ENCODE peak calls at places on chromosomes 7 and 10, in eight cellular contexts. D is A549, F is ovary, S is K562, W is SK-N-SH, G is stomach, Q is upper lobe of left lung, Y is transverse colon. A is an unnamed sample. For H3K4me1, the result is how much of the 10 kb centered on the place peaks cover.

GRCh38 chr10:11578802-11579255 is 32.6 kb downstream of the USP6NL start:
- DNase-seq in Q (no peak), W (no peak), S (no peak), D (no peak), Y (no peak), F (no peak), G (no peak), A (no peak)

GRCh38 chr7:74148491-74148890 is 25.7 kb upstream of the EIF4H start:
- DNase-seq in S (no peak), Q (no peak), Y (no peak), D (no peak), F (no peak), G (no peak), W (no peak), A (no peak)

GRCh38 chr7:514651-515598 is 4.7 kb downstream of the PDGFA start:
- DNase-seq in S (no peak), D (no peak), G (peak), W (no peak), Y (peak), Q (peak), F (no peak), A (no peak)

GRCh38 chr7:114976666-114977065 is 54.8 kb downstream of the MDFIC start:
- DNase-seq in F (no peak), Q (no peak), G (no peak), D (no peak), W (no peak), S (no peak), Y (no peak), A (no peak)

GRCh38 chr10:101174319-101174718 is 43.2 kb downstream of the TLX1 start:
- DNase-seq in Q (no peak), W (no peak), F (no peak), S (no peak), D (no peak), G (no peak), Y (no peak), A (no peak)

GRCh38 chr7:116583653-116584052 is 58.8 kb downstream of the CAV1 start:
- DNase-seq in W (no peak), S (no peak), G (no peak), D (no peak), Q (no peak), Y (no peak), F (no peak), A (no peak)

GRCh38 chr10:125977206-125977605 is 80.8 kb downstream of the FANK1 start:
- DNase-seq in Y (no peak), F (no peak), Q (no peak), D (no peak), S (peak), G (no peak), W (no peak), A (no peak)

GRCh38 chr10:130013938-130014733 is 50.1 kb upstream of the EBF3 start:
- DNase-seq in W (no peak), Y (no peak), Q (peak), F (no peak), G (no peak), S (no peak), D (no peak), A (peak)

GRCh38 chr10:58818889-58819288 is 306.2 kb downstream of the BICC1 start:
- DNase-seq in Q (no peak), Y (no peak), S (no peak), F (no peak), W (no peak), D (no peak), G (no peak), A (no peak)

GRCh38 chr7:317643-318405 is 27.9 kb downstream of the FOXL3 start:
- DNase-seq in W (peak), Q (peak), Y (no peak), G (no peak), F (no peak), S (no peak), D (no peak), A (no peak)

GRCh38 chr10:102313221-102313896 is 68.0 kb downstream of the GBF1 start:
- DNase-seq in S (no peak), G (no peak), D (no peak), W (no peak), Q (no peak), F (no peak), Y (no peak), A (peak)

GRCh38 chr10:59880976-59881510 is 25.3 kb downstream of the CCDC6 start:
- DNase-seq in G (no peak), F (no peak), W (no peak), Q (no peak), S (peak), D (no peak), Y (no peak), A (no peak)

GRCh38 chr10:18144928-18145327 is 4.7 kb downstream of the CACNB2 start:
- DNase-seq in D (no peak), G (no peak), Y (peak), S (no peak), F (peak), W (peak), Q (no peak), A (no peak)

GRCh38 chr10:133280391-133281059 is 3.9 kb upstream of the ADAM8 start:
- DNase-seq in D (no peak), S (no peak), W (no peak), Q (peak), G (no peak), Y (no peak), F (no peak), A (no peak)

GRCh38 chr10:89929282-89930026 is 228.1 kb downstream of the KIF20B start:
- DNase-seq in W (no peak), Q (no peak), D (no peak), G (no peak), S (no peak), F (no peak), Y (no peak), A (no peak)

GRCh38 chr7:30911133-30911532 is 520 bp upstream of the AQP1 start:
- DNase-seq in W (no peak), G (no peak), Q (no peak), D (no peak), Y (no peak), S (no peak), F (no peak), A (no peak)
- H3K4me1 ChIP-seq in W (half or more), G (under half), Q (half or more), D (under half), Y (under half), S (half or more), F (under half), A (half or more)

DNA sequence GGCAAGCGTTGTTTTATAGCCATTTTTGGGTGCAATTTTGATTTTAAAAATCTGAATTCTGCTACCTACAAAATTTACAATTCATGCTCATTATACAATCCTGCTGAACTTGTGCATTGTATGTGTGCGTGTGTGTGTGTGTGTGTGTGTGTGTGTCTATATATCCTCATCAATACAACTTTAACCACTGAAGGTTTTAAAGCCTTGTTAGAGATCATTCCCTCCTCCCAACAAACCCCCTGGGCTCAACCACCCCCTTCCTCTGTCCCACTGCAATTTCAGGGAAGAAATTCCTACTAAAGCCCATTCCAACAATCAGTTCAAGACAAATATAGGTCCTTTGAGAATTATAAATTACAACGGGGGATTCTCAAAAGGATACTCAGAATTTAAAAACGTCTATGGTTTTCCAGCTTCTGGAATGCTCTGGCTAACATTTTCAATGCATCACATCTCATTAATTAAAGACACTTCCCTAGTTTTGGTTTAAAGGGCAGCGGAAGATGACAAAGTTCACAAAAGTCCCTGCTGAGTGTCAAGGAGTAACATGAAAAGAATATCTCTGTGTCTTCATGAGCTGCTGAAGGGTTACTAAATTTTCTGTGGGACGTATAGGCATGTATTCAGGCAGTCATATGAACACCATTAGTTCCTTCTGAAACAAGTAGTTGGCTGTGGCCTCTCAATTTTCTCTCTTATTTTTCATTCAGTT is 862 bp upstream of the SEMA3A start:
- DNase-seq in Y (no peak), S (no peak), W (no peak), Q (no peak), D (no peak), F (no peak), G (no peak), A (no peak)
- TF ChIP-seq EP300 in Y (no peak), S (no peak), W (no peak), Q (no peak), D (no peak), F (no peak), G (no peak), A (no peak)

GRCh38 chr7:90736968-90737939 is 141.1 kb downstream of the CDK14 start:
- DNase-seq in F (no peak), S (no peak), W (no peak), G (no peak), Q (no peak), D (no peak), Y (peak), A (no peak)

GRCh38 chr7:90739731-90740130 is 143.6 kb downstream of the CDK14 start:
- DNase-seq in W (no peak), F (no peak), Y (no peak), S (no peak), D (no peak), Q (no peak), G (no peak), A (no peak)

GRCh38 chr7:90738249-90738648 is 142.1 kb downstream of the CDK14 start:
- DNase-seq in Q (no peak), D (no peak), W (no peak), S (no peak), F (no peak), Y (no peak), G (no peak), A (no peak)

GRCh38 chr7:90743626-90744025 is 147.5 kb downstream of the CDK14 start:
- DNase-seq in Y (no peak), F (no peak), Q (no peak), G (no peak), D (no peak), S (no peak), W (no peak), A (no peak)

GRCh38 chr7:90740364-90740763 is 144.2 kb downstream of the CDK14 start:
- DNase-seq in D (no peak), F (no peak), W (no peak), Y (no peak), S (no peak), G (no peak), Q (no peak), A (no peak)
- H3K4me1 ChIP-seq in D (under half), F (under half), W (under half), Y (under half), S (under half), G (under half), Q (under half), A (under half)

DNA sequence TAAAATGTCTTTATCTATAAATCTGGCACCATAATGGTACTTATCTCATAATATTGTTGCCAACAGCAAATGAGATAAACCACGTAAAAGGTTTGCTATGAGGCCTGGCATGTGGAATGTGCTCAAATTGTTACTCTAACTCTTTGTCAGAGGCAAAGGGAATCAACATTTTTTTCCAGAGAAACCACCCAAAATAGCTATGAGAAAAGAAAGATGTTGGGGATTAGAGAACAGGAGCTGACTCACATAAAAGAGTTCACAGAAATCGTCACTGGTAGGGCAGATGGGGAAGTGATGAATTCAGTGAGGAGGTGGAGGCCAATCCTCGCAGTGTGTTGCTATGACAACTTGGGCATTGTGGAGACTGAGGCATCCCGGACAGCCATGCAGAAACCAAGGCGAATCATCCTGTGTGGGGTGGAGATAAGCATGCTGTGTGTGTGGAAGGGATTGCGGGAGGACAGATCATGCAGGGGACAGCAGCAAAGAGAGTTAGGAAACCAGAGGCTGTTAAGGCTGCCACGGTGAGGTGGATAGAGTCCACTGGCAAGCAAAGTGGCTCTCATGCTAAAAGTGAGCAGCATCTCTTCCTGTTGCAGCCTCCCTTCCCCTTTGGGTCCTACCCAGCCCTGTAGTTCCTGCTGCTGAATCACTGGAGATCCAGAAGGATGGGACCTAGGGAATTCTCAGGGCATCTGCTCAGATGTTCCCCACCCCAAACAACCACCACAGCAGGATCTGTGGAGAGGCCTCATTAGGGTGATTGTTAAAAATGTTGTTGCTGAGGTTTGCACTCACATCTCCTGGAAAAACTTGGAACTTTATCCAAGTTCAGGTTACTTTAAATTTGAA is 103.9 kb downstream of the CUBN start:
- DNase-seq in G (no peak), F (no peak), W (peak), S (peak), Y (peak), D (no peak), Q (no peak), A (peak)
- TF ChIP-seq EP300 in G (no peak), F (no peak), W (peak), S (no peak), Y (no peak), D (no peak), Q (no peak), A (no peak)

GRCh38 chr7:151514461-151515396 is 5.0 kb downstream of the RHEB start:
- DNase-seq in Y (no peak), W (no peak), F (no peak), D (no peak), S (no peak), Q (no peak), G (no peak), A (no peak)

GRCh38 chr7:151518781-151519044 is 982 bp downstream of the RHEB start:
- DNase-seq in Q (no peak), S (no peak), W (no peak), F (no peak), Y (no peak), D (no peak), G (no peak), A (no peak)

GRCh38 chr7:151518105-151518780 is 1.5 kb downstream of the RHEB start:
- DNase-seq in Y (peak), S (peak), W (peak), Q (no peak), F (peak), G (peak), D (no peak), A (no peak)

GRCh38 chr7:151519765-151520418 is at the start of gene RHEB:
- DNase-seq in G (peak), W (peak), F (peak), D (peak), S (peak), Q (peak), Y (peak), A (peak)

DNA sequence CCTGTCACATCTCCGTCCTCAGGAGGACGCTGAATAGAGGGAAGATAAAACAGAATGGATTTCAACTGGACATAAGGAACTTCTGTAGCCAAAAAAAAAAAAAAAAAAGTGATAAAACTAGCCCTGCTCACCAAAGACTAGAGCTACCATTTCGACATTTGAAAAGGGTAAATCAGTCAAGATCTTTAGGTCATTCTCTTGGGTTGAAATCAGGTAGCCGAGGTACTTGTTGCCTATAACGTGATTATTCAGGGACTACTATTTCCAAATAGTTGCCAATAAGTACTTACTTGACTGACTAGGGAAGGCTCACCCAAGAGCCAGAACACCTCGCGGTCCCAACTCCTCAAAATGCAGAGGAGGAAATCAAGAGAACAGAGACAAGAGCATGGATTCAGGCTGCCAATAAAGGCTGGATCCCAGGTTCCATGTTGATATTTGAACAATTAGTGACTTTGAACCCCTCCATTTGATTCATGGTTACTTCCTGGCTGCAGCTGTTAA is 2.0 kb downstream of the RHEB start:
- DNase-seq in F (no peak), S (no peak), Y (no peak), Q (no peak), W (no peak), D (no peak), G (no peak), A (no peak)
- H3K4me1 ChIP-seq in F (under half), S (under half), Y (under half), Q (half or more), W (under half), D (under half), G (under half), A (half or more)

DNA sequence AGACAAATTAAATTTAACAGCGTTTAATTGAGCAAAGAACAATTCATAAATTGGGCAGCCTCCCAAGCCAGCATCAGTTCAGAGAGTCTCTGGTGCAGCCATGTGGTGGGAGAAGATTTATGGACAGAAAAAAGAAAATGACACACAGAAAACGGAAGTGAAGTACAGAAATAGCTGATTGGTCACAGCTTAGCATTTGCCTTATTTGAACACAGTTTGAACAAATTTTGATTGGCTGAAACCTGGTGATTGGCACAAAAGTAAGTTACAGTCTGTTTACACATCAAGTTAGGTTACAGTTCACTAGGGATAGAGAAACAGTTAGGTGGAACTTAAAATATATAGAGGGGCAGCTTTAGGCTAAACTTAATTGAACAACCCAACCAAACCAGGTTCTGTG is 720.1 kb downstream of the TYW1 start:
- DNase-seq in F (no peak), Y (no peak), D (no peak), Q (no peak), G (no peak), W (no peak), S (peak), A (no peak)
- TF ChIP-seq EP300 in F (no peak), Y (no peak), D (no peak), Q (no peak), G (no peak), W (no peak), S (no peak), A (no peak)

DNA sequence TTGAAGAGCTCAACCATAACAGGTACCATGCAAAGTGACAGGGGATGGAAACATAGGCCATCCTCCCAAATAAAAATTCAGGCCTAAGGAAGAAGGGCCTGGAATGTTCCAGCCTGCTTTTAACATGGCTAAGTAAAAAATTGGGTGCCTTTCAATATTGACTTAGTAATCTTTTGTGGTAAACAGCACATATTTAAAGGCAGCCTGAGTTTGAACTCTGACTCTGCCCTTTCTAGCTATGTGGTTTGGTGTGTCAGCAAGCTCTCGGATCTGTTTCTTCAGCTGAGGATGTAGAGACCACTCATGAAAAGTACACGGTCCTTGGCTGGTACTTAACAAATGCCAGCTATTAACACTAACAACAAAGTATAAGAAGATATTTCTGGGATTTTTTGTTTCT is 191.8 kb upstream of the CDCA7L start:
- DNase-seq in D (no peak), W (no peak), Q (no peak), F (no peak), S (no peak), G (no peak), Y (no peak), A (no peak)
- H3K4me1 ChIP-seq in D (under half), W (under half), Q (under half), F (under half), S (under half), G (under half), Y (under half), A (under half)

GRCh38 chr7:117873056-117873932 is at the start of gene CTTNBP2:
- DNase-seq in W (peak), G (peak), F (peak), D (peak), S (peak), Y (peak), Q (peak), A (no peak)
- TF ChIP-seq EP300 in W (no peak), G (no peak), F (no peak), D (no peak), S (no peak), Y (no peak), Q (no peak), A (no peak)

GRCh38 chr10:29479081-29479917 is 155.5 kb downstream of the SVIL start:
- DNase-seq in W (no peak), Y (no peak), S (no peak), G (no peak), D (no peak), Q (no peak), F (peak), A (no peak)

GRCh38 chr10:29482591-29483421 is 152.0 kb downstream of the SVIL start:
- DNase-seq in W (peak), S (no peak), Y (no peak), D (no peak), Q (no peak), G (no peak), F (no peak), A (no peak)

GRCh38 chr10:29481906-29482440 is 152.8 kb downstream of the SVIL start:
- DNase-seq in Q (no peak), S (no peak), G (no peak), W (no peak), F (peak), Y (no peak), D (no peak), A (no peak)

GRCh38 chr10:29480281-29480954 is 154.4 kb downstream of the SVIL start:
- DNase-seq in W (no peak), Q (no peak), S (no peak), D (no peak), G (no peak), F (no peak), Y (no peak), A (no peak)
- H3K4me1 ChIP-seq in W (under half), Q (under half), S (under half), D (under half), G (under half), F (under half), Y (under half), A (half or more)